ENCODE peak calls at places on chromosomes 7 and 10, in nine cellular contexts. D is GM12865, Y is IMR-90, R is MCF 10A, K is BJ, I is brain microvascular endothelial cell, E is stomach, B is endothelial cell, W is A549. F is an unnamed sample.

GRCh38 chr10:26311383-26311940 is 94.9 kb downstream of the GAD2 start:
- DNase-seq in D (no peak), Y (no peak), R (no peak), K (no peak), I (no peak), E (no peak), B (peak; percentile 6), W (peak; percentile 6), F (no peak)

GRCh38 chr7:1703475-1704325 is 33.6 kb downstream of the ELFN1 start:
- DNase-seq in D (no peak), Y (no peak), R (no peak), K (no peak), I (no peak), E (peak; percentile 19), B (no peak), W (no peak), F (no peak)

GRCh38 chr10:36388162-36388561 is 737.2 kb upstream of the ANKRD30A start:
- DNase-seq in D (no peak), Y (peak; percentile 17), R (no peak), K (no peak), I (no peak), E (no peak), B (no peak), W (no peak), F (no peak)

GRCh38 chr7:34755008-34755407 is 97.0 kb downstream of the NPSR1 start:
- DNase-seq in D (no peak), Y (no peak), R (no peak), K (no peak), I (no peak), E (no peak), B (no peak), W (no peak), F (no peak)

GRCh38 chr10:70738425-70739121 is 46.6 kb downstream of the TBATA start:
- DNase-seq in D (no peak), Y (no peak), R (no peak), K (no peak), I (no peak), E (no peak), B (no peak), W (peak; percentile 39), F (no peak)

GRCh38 chr7:23474098-23474828 is 4.0 kb upstream of the IGF2BP3 start:
- DNase-seq in D (peak; percentile 99), Y (peak; percentile 95), R (peak; percentile 88), K (no peak), I (peak; percentile 95), E (peak; percentile 60), B (peak; percentile 95), W (peak; percentile 93), F (no peak)

GRCh38 chr7:130884437-130885417 is 150.7 kb upstream of the KLF14 start:
- DNase-seq in D (no peak), Y (no peak), R (peak; percentile 64), K (no peak), I (no peak), E (no peak), B (no peak), W (no peak), F (no peak)

GRCh38 chr7:6453737-6454136 is 6.0 kb upstream of the DAGLB start:
- DNase-seq in D (no peak), Y (peak; percentile 93), R (peak; percentile 81), K (peak; percentile 71), I (peak; percentile 81), E (no peak), B (no peak), W (peak; percentile 74), F (no peak)

GRCh38 chr10:104120903-104121484 is 977 bp upstream of the SFR1 start:
- DNase-seq in D (peak; percentile 94), Y (peak; percentile 96), R (peak; percentile 97), K (peak; percentile 79), I (peak; percentile 98), E (peak; percentile 88), B (peak; percentile 91), W (peak; percentile 77), F (peak; percentile 97)

GRCh38 chr10:78913219-78914059 is 155.3 kb upstream of the ZMIZ1 start:
- DNase-seq in D (peak; percentile 5), Y (no peak), R (no peak), K (no peak), I (no peak), E (peak; percentile 73), B (no peak), W (no peak), F (no peak)

GRCh38 chr7:92831716-92832622 is 4.4 kb downstream of the CDK6 start:
- DNase-seq in D (peak; percentile 25), Y (peak; percentile 96), R (peak; percentile 72), K (peak; percentile 68), I (peak; percentile 90), E (no peak), B (no peak), W (no peak), F (no peak)

DNA sequence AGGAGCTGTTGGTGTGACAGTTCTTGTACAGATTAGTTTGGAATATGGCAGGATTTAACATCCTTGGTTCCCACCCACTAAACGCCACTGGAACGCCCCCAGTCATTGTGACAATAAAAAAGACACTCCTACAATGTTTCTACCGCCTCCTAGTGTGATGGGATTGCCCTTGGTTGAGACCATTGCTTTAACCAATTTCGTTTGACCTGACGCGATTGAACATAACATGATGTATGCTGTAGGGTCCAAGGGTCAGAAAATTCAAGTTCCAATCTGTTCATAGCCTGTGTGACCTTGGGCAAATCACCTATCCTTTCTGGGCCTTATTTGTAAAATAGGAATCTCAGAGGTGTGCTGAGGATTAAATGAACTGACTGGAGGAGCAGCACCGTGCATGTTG is 12.5 kb downstream of the MXI1 start:
- DNase-seq in D (no peak), Y (no peak), R (no peak), K (no peak), I (no peak), E (no peak), B (no peak), W (no peak), F (no peak)
- TF ChIP-seq CTCF in D (no peak), Y (no peak), R (no peak), K (no peak), I (no peak), E (no peak), B (no peak), W (no peak), F (no peak)

DNA sequence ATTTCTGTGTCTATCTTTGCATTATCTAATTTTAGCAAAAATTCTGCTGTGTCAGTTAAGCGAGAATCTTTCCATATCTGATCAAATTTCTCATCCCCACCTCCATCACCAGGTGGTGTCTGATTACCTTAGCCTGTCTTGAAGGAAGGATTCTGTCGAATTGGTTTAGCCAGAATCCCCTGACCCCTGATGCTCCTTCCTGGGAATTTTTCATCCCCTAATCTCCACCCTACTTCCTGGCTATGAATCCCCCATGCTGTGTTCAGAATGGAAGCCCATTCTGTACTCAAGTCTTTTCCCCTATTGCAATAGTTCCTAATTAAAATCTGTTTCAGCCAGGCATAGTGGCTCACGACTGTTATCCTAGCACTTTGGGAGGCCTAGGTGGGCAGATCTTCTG is 216.1 kb downstream of the SKIDA1 start:
- DNase-seq in D (no peak), Y (no peak), R (no peak), K (no peak), I (no peak), E (no peak), B (no peak), W (no peak), F (no peak)
- TF ChIP-seq CTCF in D (no peak), Y (no peak), R (no peak), K (no peak), I (no peak), E (no peak), B (no peak), W (no peak), F (no peak)

DNA sequence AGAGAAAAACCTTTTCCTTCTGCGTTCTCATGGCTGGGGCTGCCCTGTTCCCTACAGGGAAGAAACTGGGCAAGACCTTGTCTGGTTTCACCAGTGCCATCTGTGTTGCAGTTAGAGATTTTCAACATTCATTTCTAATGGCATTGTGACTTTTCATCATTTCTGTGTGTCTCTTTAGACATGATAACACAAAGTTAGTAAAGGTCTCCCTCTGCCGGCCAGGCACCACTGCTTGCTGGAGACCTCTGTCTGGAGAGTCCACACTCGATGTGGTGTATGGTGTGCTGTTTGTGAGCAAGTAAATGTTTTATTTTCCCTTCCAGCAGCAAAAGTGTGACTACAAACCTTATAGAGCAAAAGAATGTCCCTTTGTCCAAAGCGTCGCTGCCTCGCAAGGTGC is 213.5 kb downstream of the PAXIP1 start:
- DNase-seq in D (no peak), Y (no peak), R (no peak), K (no peak), I (no peak), E (no peak), B (peak; percentile 55), W (no peak), F (no peak)
- TF ChIP-seq CTCF in D (peak; percentile 1), Y (no peak), R (no peak), K (no peak), I (no peak), E (no peak), B (no peak), W (peak; percentile 8), F (no peak)

GRCh38 chr7:154837087-154837486 is 165.8 kb downstream of the PAXIP1 start:
- DNase-seq in D (no peak), Y (no peak), R (no peak), K (no peak), I (no peak), E (no peak), B (no peak), W (no peak), F (no peak)
- TF ChIP-seq CTCF in D (no peak), Y (no peak), R (no peak), K (no peak), I (no peak), E (no peak), B (no peak), W (no peak), F (no peak)

F was measured in right atrium auricular region.